ENCODE peak calls at places on chromosomes 13 and 19, in five cellular contexts. U, R, A, S and E are unnamed samples.

GRCh38 chr13:43364210-43365041 is 341.0 kb downstream of the DNAJC15 start:
- DNase-seq in U (no peak), R (no peak), A (no peak), S (no peak), E (no peak)

GRCh38 chr13:23599083-23599925 is 29.1 kb downstream of the TNFRSF19 start:
- DNase-seq in U (no peak), R (no peak), A (no peak), S (peak; percentile 44), E (no peak)

GRCh38 chr13:35727881-35728280 is 251.4 kb upstream of the MAB21L1 start:
- DNase-seq in U (no peak), R (no peak), A (no peak), S (no peak), E (no peak)

GRCh38 chr19:1748115-1748702 is 5.1 kb upstream of the ONECUT3 start:
- DNase-seq in U (no peak), R (no peak), A (no peak), S (no peak), E (no peak)

GRCh38 chr19:44723299-44723951 is 24.5 kb downstream of the CEACAM16 start:
- DNase-seq in U (no peak), R (no peak), A (no peak), S (no peak), E (no peak)

GRCh38 chr19:46766569-46767317 is 20.5 kb upstream of the STRN4 start:
- DNase-seq in U (no peak), R (peak; percentile 61), A (no peak), S (peak; percentile 78), E (no peak)

GRCh38 chr13:108859202-108860012 is 230.0 kb downstream of the MYO16 start:
- DNase-seq in U (no peak), R (no peak), A (no peak), S (no peak), E (no peak)

GRCh38 chr13:113997845-113998751 is 24.2 kb upstream of the C13orf46 start:
- DNase-seq in U (no peak), R (peak; percentile 51), A (peak; percentile 59), S (no peak), E (no peak)

GRCh38 chr19:19217110-19217509 is 5.4 kb downstream of the NCAN start:
- DNase-seq in U (no peak), R (no peak), A (no peak), S (peak; percentile 49), E (no peak)

GRCh38 chr13:23159205-23159586 is 21.6 kb upstream of the SGCG start:
- DNase-seq in U (no peak), R (peak; percentile 12), A (peak; percentile 33), S (peak; percentile 76), E (peak; percentile 49)

GRCh38 chr13:73809561-73809960 is 324.6 kb downstream of the KLF12 start:
- DNase-seq in U (no peak), R (no peak), A (no peak), S (no peak), E (no peak)

DNA sequence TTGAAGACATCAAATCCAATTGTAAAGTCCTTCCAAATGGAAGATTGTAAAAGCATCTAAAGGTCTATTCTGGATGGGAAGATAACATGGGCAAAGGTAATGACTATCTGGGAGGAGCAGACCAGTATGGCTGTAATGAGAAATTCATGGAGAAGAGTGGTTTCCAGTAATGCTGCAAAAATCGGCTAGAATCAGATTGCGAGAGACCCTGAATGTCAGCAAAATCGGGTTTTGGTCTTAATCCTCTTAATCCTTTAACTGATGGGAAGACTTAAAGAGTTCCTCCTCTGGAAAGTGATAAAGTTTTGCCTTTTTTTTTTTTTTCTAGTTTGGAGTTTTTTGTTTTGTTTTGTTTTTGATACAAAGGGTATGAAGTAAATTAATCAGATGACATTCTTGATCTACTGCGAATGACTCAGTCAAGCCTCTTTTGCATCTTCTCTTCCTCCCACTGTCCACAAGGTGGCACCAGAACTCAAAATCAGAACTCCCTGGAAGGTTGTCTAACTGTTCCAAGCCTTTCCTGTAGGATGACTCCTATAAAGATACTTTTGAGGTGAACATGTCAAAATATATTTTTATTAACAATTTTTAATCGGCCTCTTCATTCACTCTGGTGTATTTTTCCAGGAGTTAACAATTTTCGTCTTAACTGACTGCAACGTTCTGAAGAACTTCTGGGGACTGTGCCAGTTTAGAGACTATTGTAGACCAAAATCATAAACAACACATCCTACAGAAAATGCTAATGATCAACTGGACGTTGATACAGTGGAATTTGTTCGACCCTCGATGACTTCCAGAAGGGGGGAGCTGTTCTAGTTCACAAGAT is 213.3 kb upstream of the MIR17HG start:
- DNase-seq in U (no peak), R (peak; percentile 62), A (no peak), S (peak; percentile 53), E (peak; percentile 43)
- TF ChIP-seq CTCF in U (peak; percentile 67), R (peak; percentile 76), A (peak; percentile 45), S (peak; percentile 84), E (peak; percentile 82)

GRCh38 chr13:19805765-19806164 is 23.0 kb upstream of the PSPC1 start:
- DNase-seq in U (no peak), R (no peak), A (no peak), S (no peak), E (no peak)

GRCh38 chr13:19817106-19817505 is 34.4 kb upstream of the PSPC1 start:
- DNase-seq in U (no peak), R (no peak), A (no peak), S (no peak), E (no peak)

GRCh38 chr13:19810151-19810550 is 27.4 kb upstream of the PSPC1 start:
- DNase-seq in U (no peak), R (no peak), A (no peak), S (no peak), E (no peak)

GRCh38 chr13:19810996-19811881 is 28.5 kb upstream of the PSPC1 start:
- DNase-seq in U (no peak), R (no peak), A (no peak), S (no peak), E (no peak)
- H3K27ac ChIP-seq in U (no peak overlapping the region), R (no peak overlapping the region), A (no peak overlapping the region), S (no peak overlapping the region), E (no peak overlapping the region)

GRCh38 chr19:3599776-3600183 is 6.9 kb downstream of the TBXA2R start:
- DNase-seq in U (no peak), R (no peak), A (peak; percentile 9), S (peak; percentile 79), E (no peak)
- TF ChIP-seq CTCF in U (no peak), R (no peak), A (no peak), S (peak; percentile 62), E (no peak)

GRCh38 chr19:38469151-38469550 is 35.7 kb downstream of the RYR1 start:
- DNase-seq in U (no peak), R (no peak), A (no peak), S (no peak), E (no peak)

GRCh38 chr19:38464421-38465082 is 31.1 kb downstream of the RYR1 start:
- DNase-seq in U (no peak), R (no peak), A (no peak), S (peak; percentile 40), E (no peak)

GRCh38 chr19:38470788-38471480 is 37.4 kb downstream of the RYR1 start:
- DNase-seq in U (no peak), R (no peak), A (no peak), S (no peak), E (no peak)

GRCh38 chr19:38466050-38466449 is 32.6 kb downstream of the RYR1 start:
- DNase-seq in U (no peak), R (no peak), A (no peak), S (no peak), E (no peak)

DNA sequence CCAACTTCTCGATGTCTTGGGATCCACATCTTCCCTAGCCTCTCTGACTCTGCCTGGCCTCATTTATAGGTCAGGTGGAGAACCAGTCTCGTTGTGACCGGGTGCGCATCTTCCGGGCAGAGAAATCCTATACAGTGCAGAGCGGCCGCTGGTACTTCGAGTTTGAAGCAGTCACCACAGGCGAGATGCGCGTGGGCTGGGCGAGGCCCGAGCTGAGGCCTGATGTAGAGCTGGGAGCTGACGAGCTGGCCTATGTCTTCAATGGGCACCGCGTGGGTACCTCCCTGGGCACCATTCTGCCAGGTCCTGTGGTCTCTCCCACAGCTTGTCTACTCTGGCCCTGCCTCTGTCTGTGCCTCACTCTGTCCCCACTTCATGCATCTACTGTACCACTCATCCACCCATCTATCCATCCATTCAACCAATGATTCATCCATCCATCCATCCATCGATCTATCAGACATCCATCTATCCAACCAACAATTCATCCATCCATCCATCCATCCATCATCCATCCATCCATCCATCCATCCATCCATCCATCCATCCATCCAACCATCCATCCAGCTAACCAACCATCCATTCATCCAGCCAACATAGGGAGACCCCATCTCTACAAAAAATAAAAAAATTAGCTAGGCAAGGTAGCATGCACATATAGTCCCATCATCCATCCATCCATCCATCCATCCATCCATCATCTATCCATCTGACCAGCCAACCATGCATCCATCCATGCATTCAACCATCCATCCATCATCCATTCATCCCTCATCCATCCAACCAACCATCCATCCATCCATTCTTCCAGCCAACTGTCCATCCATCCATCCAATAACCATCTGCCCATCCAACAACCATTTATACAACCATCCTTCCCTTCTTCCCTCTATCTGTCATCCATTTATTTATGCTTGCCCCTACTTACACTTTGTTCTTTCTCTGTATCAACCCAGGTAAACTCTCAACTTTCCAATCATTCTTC is 34.3 kb downstream of the RYR1 start:
- DNase-seq in U (no peak), R (no peak), A (no peak), S (no peak), E (no peak)
- H3K27ac ChIP-seq in U (no peak overlapping the region), R (no peak overlapping the region), A (no peak overlapping the region), S (no peak overlapping the region), E (no peak overlapping the region)

GRCh38 chr13:75372517-75372916 is 109.5 kb downstream of the TBC1D4 start:
- DNase-seq in U (no peak), R (no peak), A (no peak), S (no peak), E (no peak)
- TF ChIP-seq CTCF in U (peak; percentile 80), R (peak; percentile 75), A (peak; percentile 66), S (peak; percentile 80), E (peak; percentile 78)